ENCODE peak calls at places on chromosomes 11 and 22, in nine cellular contexts. D is M059J; T is AG09319; M is stimulated activated naive CD4-positive, alpha-beta T cell; E is fibroblast of the conjunctiva; J is endothelial cell; P is DMS 273 treated with DMSO at 0.1 percent for 48 hours; L is activated CD8-positive, alpha-beta memory T cell treated with anti-CD3 and anti-CD28 coated beads, Interleukin-2, amount 50 U/mL, for 4 hours; Z is posterior cingulate gyrus. G is an unnamed sample.

GRCh38 chr11:32884770-32885384 is 7.7 kb upstream of the QSER1 start:
- DNase-seq in L (no peak), E (no peak), Z (no peak), M (no peak), J (no peak), T (no peak), D (peak; percentile 27), P (no peak), G (no peak)

GRCh38 chr11:9210922-9211320 is 54.2 kb downstream of the DENND5A start:
- DNase-seq in M (no peak), P (no peak), Z (no peak), J (no peak), D (peak; percentile 48), T (no peak), E (no peak), L (no peak), G (no peak)

GRCh38 chr22:29259253-29259899 is 8.4 kb downstream of the RHBDD3 start:
- DNase-seq in L (no peak), M (no peak), E (no peak), Z (no peak), T (no peak), P (no peak), D (no peak), J (no peak), G (no peak)

GRCh38 chr11:133945087-133945974 is 11.4 kb downstream of the IGSF9B start:
- DNase-seq in L (peak; percentile 86), M (peak; percentile 78), D (no peak), Z (no peak), J (no peak), E (no peak), T (no peak), P (no peak), G (no peak)

GRCh38 chr22:46972256-46972655 is 209.8 kb downstream of the TBC1D22A start:
- DNase-seq in T (no peak), P (no peak), E (no peak), J (no peak), D (no peak), Z (no peak), M (no peak), L (no peak), G (no peak)

GRCh38 chr11:104899226-104899625 is 966 bp upstream of the CASP12 start:
- DNase-seq in L (no peak), M (no peak), Z (no peak), E (no peak), D (no peak), T (no peak), P (no peak), J (no peak), G (no peak)

GRCh38 chr11:102411142-102411541 is 41.4 kb downstream of the TMEM123 start:
- DNase-seq in Z (no peak), E (no peak), L (no peak), M (no peak), D (no peak), T (no peak), J (no peak), P (no peak), G (no peak)

GRCh38 chr11:1952806-1953482 is 5.8 kb downstream of the MRPL23 start:
- DNase-seq in J (no peak), Z (no peak), P (no peak), D (no peak), T (no peak), M (no peak), E (no peak), L (no peak), G (no peak)

GRCh38 chr11:103234974-103235373 is 125.7 kb downstream of the DYNC2H1 start:
- DNase-seq in M (no peak), P (no peak), Z (no peak), L (no peak), D (peak; percentile 32), T (peak; percentile 47), E (peak; percentile 12), J (no peak), G (no peak)

GRCh38 chr11:24082241-24082640 is 414.6 kb upstream of the LUZP2 start:
- DNase-seq in Z (no peak), J (no peak), E (no peak), L (no peak), D (peak; percentile 30), P (no peak), M (no peak), T (no peak), G (no peak)

GRCh38 chr11:69425895-69426544 is 55.4 kb upstream of the LINC01488 start:
- DNase-seq in D (no peak), J (no peak), M (peak; percentile 19), E (no peak), P (no peak), T (no peak), Z (no peak), L (no peak), G (no peak)

GRCh38 chr22:47380692-47381091 is 618.2 kb downstream of the TBC1D22A start:
- DNase-seq in Z (no peak), L (peak; percentile 5), M (no peak), D (no peak), T (no peak), E (no peak), P (no peak), J (no peak), G (no peak)

GRCh38 chr11:16999116-16999515 is 15.1 kb downstream of the PLEKHA7 start:
- DNase-seq in P (no peak), T (no peak), L (no peak), M (no peak), D (no peak), E (no peak), Z (no peak), J (no peak), G (no peak)

GRCh38 chr22:27903805-27904473 is 15.1 kb downstream of the PITPNB start:
- DNase-seq in J (no peak), L (no peak), P (no peak), M (no peak), Z (no peak), D (peak; percentile 35), E (no peak), T (no peak), G (no peak)

GRCh38 chr11:125494987-125495725 is 909 bp downstream of the FEZ1 start:
- DNase-seq in D (peak; percentile 23), E (no peak), P (no peak), J (peak; percentile 48), T (no peak), M (peak; percentile 26), Z (peak; percentile 72), L (no peak), G (no peak)

GRCh38 chr11:125910450-125910849 is 6.1 kb downstream of the DDX25 start:
- DNase-seq in D (no peak), M (no peak), Z (no peak), E (no peak), P (no peak), J (no peak), T (no peak), L (no peak), G (no peak)

GRCh38 chr11:6612008-6612815 is at the start of gene TAF10:
- DNase-seq in P (peak; percentile 64), E (peak; percentile 92), L (peak; percentile 96), Z (peak; percentile 95), T (peak; percentile 91), M (peak; percentile 93), D (peak; percentile 97), J (peak; percentile 94), G (peak; percentile 98)

GRCh38 chr11:111913997-111914396 is 1.5 kb downstream of the HSPB2 start:
- DNase-seq in D (peak; percentile 27), T (peak; percentile 43), Z (peak; percentile 64), L (no peak), P (no peak), J (no peak), E (no peak), M (no peak), G (no peak)

GRCh38 chr11:96869207-96869606 is 479.4 kb downstream of the JRKL start:
- DNase-seq in L (no peak), M (no peak), P (no peak), Z (no peak), J (no peak), D (peak; percentile 32), T (no peak), E (no peak), G (no peak)

GRCh38 chr11:130634186-130634585 is 185.7 kb downstream of the ADAMTS15 start:
- DNase-seq in Z (no peak), T (no peak), M (no peak), P (no peak), J (no peak), D (no peak), L (no peak), E (no peak), G (no peak)

G was measured in Peyer's patch.